ENCODE peak calls at places on chromosomes 4 and X, in five cellular contexts. One of them, this sample, is unnamed.

GRCh38 chr4:22170353-22170752 is 221.8 kb upstream of the KCNIP4 start:
- DNase-seq in PC-3: peak; percentile 84
- DNase-seq in Peyer's patch: no peak
- DNase-seq in epithelial cell of esophagus: peak; percentile 58
- DNase-seq in bronchial epithelial cell: peak; percentile 77
- DNase-seq in this sample: no peak

GRCh38 chrX:104254442-104255115 is at the start of gene ESX1:
- DNase-seq in PC-3: no peak
- DNase-seq in Peyer's patch: no peak
- DNase-seq in epithelial cell of esophagus: no peak
- DNase-seq in bronchial epithelial cell: peak; percentile 0
- DNase-seq in this sample: peak; percentile 8

GRCh38 chrX:68498044-68498507 is 775 bp upstream of the YIPF6 start:
- DNase-seq in PC-3: peak; percentile 7
- DNase-seq in Peyer's patch: no peak
- DNase-seq in epithelial cell of esophagus: peak; percentile 54
- DNase-seq in bronchial epithelial cell: peak; percentile 52
- DNase-seq in this sample: no peak

GRCh38 chr4:8296491-8296890 is 26.9 kb downstream of the HTRA3 start:
- DNase-seq in PC-3: no peak
- DNase-seq in Peyer's patch: peak; percentile 27
- DNase-seq in epithelial cell of esophagus: no peak
- DNase-seq in bronchial epithelial cell: no peak
- DNase-seq in this sample: no peak

GRCh38 chrX:134459683-134460004 is 321 bp upstream of the HPRT1 start:
- DNase-seq in PC-3: no peak
- DNase-seq in Peyer's patch: no peak
- DNase-seq in epithelial cell of esophagus: no peak
- DNase-seq in bronchial epithelial cell: no peak
- DNase-seq in this sample: no peak

GRCh38 chrX:153854702-153855101 is 24.4 kb upstream of the PDZD4 start:
- DNase-seq in PC-3: no peak
- DNase-seq in Peyer's patch: no peak
- DNase-seq in epithelial cell of esophagus: no peak
- DNase-seq in bronchial epithelial cell: no peak
- DNase-seq in this sample: no peak

GRCh38 chr4:175146799-175147198 is 228.6 kb downstream of the ADAM29 start:
- DNase-seq in PC-3: no peak
- DNase-seq in Peyer's patch: no peak
- DNase-seq in epithelial cell of esophagus: no peak
- DNase-seq in bronchial epithelial cell: no peak
- DNase-seq in this sample: no peak

GRCh38 chr4:47222276-47222675 is 190.9 kb downstream of the GABRB1 start:
- DNase-seq in PC-3: no peak
- DNase-seq in Peyer's patch: no peak
- DNase-seq in epithelial cell of esophagus: no peak
- DNase-seq in bronchial epithelial cell: no peak
- DNase-seq in this sample: no peak

GRCh38 chr4:159926871-159927270 is 824.0 kb downstream of the RAPGEF2 start:
- DNase-seq in PC-3: peak; percentile 7
- DNase-seq in Peyer's patch: no peak
- DNase-seq in epithelial cell of esophagus: peak; percentile 37
- DNase-seq in bronchial epithelial cell: peak; percentile 21
- DNase-seq in this sample: no peak

GRCh38 chr4:16196482-16197393 is 29.5 kb downstream of the TAPT1 start:
- DNase-seq in PC-3: peak; percentile 86
- DNase-seq in Peyer's patch: no peak
- DNase-seq in epithelial cell of esophagus: peak; percentile 72
- DNase-seq in bronchial epithelial cell: peak; percentile 72
- DNase-seq in this sample: no peak

GRCh38 chr4:176339936-176340761 is 20.4 kb downstream of the SPCS3 start:
- DNase-seq in PC-3: no peak
- DNase-seq in Peyer's patch: no peak
- DNase-seq in epithelial cell of esophagus: no peak
- DNase-seq in bronchial epithelial cell: peak; percentile 7
- DNase-seq in this sample: no peak

GRCh38 chrX:130834149-130834548 is 68.9 kb downstream of the ENOX2 start:
- DNase-seq in PC-3: no peak
- DNase-seq in Peyer's patch: no peak
- DNase-seq in epithelial cell of esophagus: no peak
- DNase-seq in bronchial epithelial cell: no peak
- DNase-seq in this sample: no peak

GRCh38 chr4:126778348-126778747 is 854.4 kb upstream of the INTU start:
- DNase-seq in PC-3: peak; percentile 30
- DNase-seq in Peyer's patch: no peak
- DNase-seq in epithelial cell of esophagus: peak; percentile 64
- DNase-seq in bronchial epithelial cell: peak; percentile 84
- DNase-seq in this sample: no peak

GRCh38 chr4:4413806-4414205 is 26.9 kb downstream of the NSG1 start:
- DNase-seq in PC-3: no peak
- DNase-seq in Peyer's patch: no peak
- DNase-seq in epithelial cell of esophagus: no peak
- DNase-seq in bronchial epithelial cell: no peak
- DNase-seq in this sample: no peak

GRCh38 chr4:7411491-7411890 is 23.2 kb downstream of the PSAPL1 start:
- DNase-seq in PC-3: no peak
- DNase-seq in Peyer's patch: no peak
- DNase-seq in epithelial cell of esophagus: no peak
- DNase-seq in bronchial epithelial cell: no peak
- DNase-seq in this sample: no peak

GRCh38 chrX:116873678-116874077 is 410.9 kb upstream of the CT83 start:
- DNase-seq in PC-3: peak; percentile 42
- DNase-seq in Peyer's patch: no peak
- DNase-seq in epithelial cell of esophagus: peak; percentile 56
- DNase-seq in bronchial epithelial cell: peak; percentile 71
- DNase-seq in this sample: no peak

GRCh38 chrX:154027003-154027402 is 7.3 kb upstream of the IRAK1 start:
- DNase-seq in PC-3: no peak
- DNase-seq in Peyer's patch: no peak
- DNase-seq in epithelial cell of esophagus: no peak
- DNase-seq in bronchial epithelial cell: no peak
- DNase-seq in this sample: no peak

GRCh38 chr4:142278171-142278570 is 567.9 kb downstream of the INPP4B start:
- DNase-seq in PC-3: no peak
- DNase-seq in Peyer's patch: no peak
- DNase-seq in epithelial cell of esophagus: no peak
- DNase-seq in bronchial epithelial cell: no peak
- DNase-seq in this sample: no peak

GRCh38 chrX:124362072-124362471 is 15.7 kb downstream of the SH2D1A start:
- DNase-seq in PC-3: no peak
- DNase-seq in Peyer's patch: no peak
- DNase-seq in epithelial cell of esophagus: no peak
- DNase-seq in bronchial epithelial cell: no peak
- DNase-seq in this sample: no peak

GRCh38 chrX:132146456-132146855 is 18.6 kb upstream of the FRMD7 start:
- DNase-seq in PC-3: no peak
- DNase-seq in Peyer's patch: no peak
- DNase-seq in epithelial cell of esophagus: peak; percentile 0
- DNase-seq in bronchial epithelial cell: no peak
- DNase-seq in this sample: no peak

GRCh38 chr4:141207971-141208370 is 12.7 kb upstream of the ZNF330 start:
- DNase-seq in PC-3: no peak
- DNase-seq in Peyer's patch: no peak
- DNase-seq in epithelial cell of esophagus: no peak
- DNase-seq in bronchial epithelial cell: no peak
- DNase-seq in this sample: no peak

GRCh38 chrX:136779346-136779781 is 1.4 kb downstream of the ARHGEF6 start:
- DNase-seq in PC-3: no peak
- DNase-seq in Peyer's patch: no peak
- DNase-seq in epithelial cell of esophagus: no peak
- DNase-seq in bronchial epithelial cell: no peak
- DNase-seq in this sample: peak; percentile 20

GRCh38 chr4:81421346-81422218 is 50.1 kb downstream of the RASGEF1B start:
- DNase-seq in PC-3: peak; percentile 89
- DNase-seq in Peyer's patch: no peak
- DNase-seq in epithelial cell of esophagus: peak; percentile 95
- DNase-seq in bronchial epithelial cell: peak; percentile 98
- DNase-seq in this sample: no peak

GRCh38 chrX:34659575-34659974 is 2.5 kb upstream of the TMEM47 start:
- DNase-seq in PC-3: no peak
- DNase-seq in Peyer's patch: no peak
- DNase-seq in epithelial cell of esophagus: no peak
- DNase-seq in bronchial epithelial cell: no peak
- DNase-seq in this sample: no peak

GRCh38 chr4:4409416-4410115 is 22.7 kb downstream of the NSG1 start:
- DNase-seq in PC-3: no peak
- DNase-seq in Peyer's patch: no peak
- DNase-seq in epithelial cell of esophagus: no peak
- DNase-seq in bronchial epithelial cell: no peak
- DNase-seq in this sample: no peak

GRCh38 chr4:89268572-89269180 is 38.9 kb downstream of the GPRIN3 start:
- DNase-seq in PC-3: no peak
- DNase-seq in Peyer's patch: no peak
- DNase-seq in epithelial cell of esophagus: no peak
- DNase-seq in bronchial epithelial cell: no peak
- DNase-seq in this sample: no peak

GRCh38 chrX:375181-376036 is 11.3 kb downstream of the PPP2R3B start:
- DNase-seq in PC-3: no peak
- DNase-seq in Peyer's patch: no peak
- DNase-seq in epithelial cell of esophagus: peak; percentile 34
- DNase-seq in bronchial epithelial cell: peak; percentile 35
- DNase-seq in this sample: no peak
- H3K4me3 ChIP-seq in PC-3: no peak overlapping the region
- H3K4me3 ChIP-seq in Peyer's patch: no peak overlapping the region
- H3K4me3 ChIP-seq in epithelial cell of esophagus: no peak overlapping the region
- H3K4me3 ChIP-seq in bronchial epithelial cell: no peak overlapping the region
- H3K4me3 ChIP-seq in this sample: no peak overlapping the region

GRCh38 chr4:109723110-109723509 is 6.8 kb downstream of the PLA2G12A start:
- DNase-seq in PC-3: no peak
- DNase-seq in Peyer's patch: no peak
- DNase-seq in epithelial cell of esophagus: no peak
- DNase-seq in bronchial epithelial cell: no peak
- DNase-seq in this sample: no peak
- H3K4me3 ChIP-seq in PC-3: no peak overlapping the region
- H3K4me3 ChIP-seq in Peyer's patch: no peak overlapping the region
- H3K4me3 ChIP-seq in epithelial cell of esophagus: no peak overlapping the region
- H3K4me3 ChIP-seq in bronchial epithelial cell: no peak overlapping the region
- H3K4me3 ChIP-seq in this sample: no peak overlapping the region

GRCh38 chr4:133148690-133149363 is at the start of gene PCDH10:
- DNase-seq in PC-3: peak; percentile 85
- DNase-seq in Peyer's patch: peak; percentile 74
- DNase-seq in epithelial cell of esophagus: peak; percentile 93
- DNase-seq in bronchial epithelial cell: peak; percentile 56
- DNase-seq in this sample: peak; percentile 60
- H3K4me3 ChIP-seq in PC-3: peak within 1 kb of the TSS; percentile 72
- H3K4me3 ChIP-seq in Peyer's patch: peak within 1 kb of the TSS; percentile 32
- H3K4me3 ChIP-seq in epithelial cell of esophagus: peak within 1 kb of the TSS; percentile 52
- H3K4me3 ChIP-seq in bronchial epithelial cell: peak within 1 kb of the TSS; percentile 30
- H3K4me3 ChIP-seq in this sample: no peak within 1 kb of the TSS

GRCh38 chr4:1683371-1683902 is 676 bp downstream of the FAM53A start:
- DNase-seq in PC-3: peak; percentile 60
- DNase-seq in Peyer's patch: no peak
- DNase-seq in epithelial cell of esophagus: peak; percentile 72
- DNase-seq in bronchial epithelial cell: peak; percentile 66
- DNase-seq in this sample: no peak

GRCh38 chr4:1685604-1686150 is 1.6 kb upstream of the FAM53A start:
- DNase-seq in PC-3: no peak
- DNase-seq in Peyer's patch: no peak
- DNase-seq in epithelial cell of esophagus: no peak
- DNase-seq in bronchial epithelial cell: no peak
- DNase-seq in this sample: no peak

GRCh38 chr4:1683903-1684755 is at the start of gene FAM53A:
- DNase-seq in PC-3: peak; percentile 85
- DNase-seq in Peyer's patch: peak; percentile 97
- DNase-seq in epithelial cell of esophagus: peak; percentile 89
- DNase-seq in bronchial epithelial cell: peak; percentile 46
- DNase-seq in this sample: peak; percentile 90

GRCh38 chr4:1686440-1687036 is 2.4 kb upstream of the FAM53A start:
- DNase-seq in PC-3: no peak
- DNase-seq in Peyer's patch: no peak
- DNase-seq in epithelial cell of esophagus: no peak
- DNase-seq in bronchial epithelial cell: no peak
- DNase-seq in this sample: no peak

DNA sequence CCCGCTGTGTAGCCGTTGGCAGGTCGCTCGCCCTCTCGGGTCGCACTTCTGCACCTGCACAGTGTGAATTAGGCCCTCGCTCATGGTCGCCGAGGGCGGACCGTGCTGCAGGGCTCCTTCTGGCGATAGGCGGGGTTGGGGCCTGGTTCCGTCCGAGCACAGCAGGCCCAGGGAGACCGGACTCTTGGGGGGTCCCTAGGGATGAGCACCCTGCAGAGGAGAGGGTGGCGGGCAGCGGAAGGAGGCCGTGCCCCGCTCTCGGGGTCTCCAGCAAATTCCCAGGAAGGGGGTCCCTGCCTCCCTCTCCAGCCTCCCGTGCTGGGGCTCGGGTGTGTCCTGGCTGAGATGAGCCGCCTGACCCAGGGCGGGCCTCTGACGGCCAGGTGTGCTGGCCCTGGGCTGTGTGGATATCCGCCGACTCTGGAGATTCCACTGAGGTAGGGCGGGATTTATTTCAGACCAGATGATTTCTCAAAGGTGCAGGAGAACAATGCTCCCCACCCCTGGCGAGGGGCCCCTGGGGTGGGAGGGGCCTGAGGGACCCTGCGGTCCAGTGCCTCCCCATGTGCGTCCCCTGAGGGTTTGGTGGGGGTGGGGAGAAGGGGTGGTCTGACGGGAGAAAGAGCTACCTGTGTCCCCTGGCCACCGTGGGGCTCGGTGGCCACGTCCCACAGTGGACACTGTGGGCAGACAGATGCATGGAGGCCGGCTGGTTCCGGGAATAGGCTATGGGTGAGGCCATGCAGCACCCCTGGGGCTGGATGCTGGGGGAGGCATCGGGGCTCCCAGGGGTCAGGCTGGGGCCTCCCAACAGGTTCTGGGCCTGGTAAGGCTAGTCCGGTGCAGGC is 867 bp upstream of the FAM53A start:
- DNase-seq in PC-3: no peak
- DNase-seq in Peyer's patch: peak; percentile 58
- DNase-seq in epithelial cell of esophagus: no peak
- DNase-seq in bronchial epithelial cell: no peak
- DNase-seq in this sample: peak; percentile 22
- H3K4me3 ChIP-seq in PC-3: peak overlapping the region; percentile 70
- H3K4me3 ChIP-seq in Peyer's patch: peak overlapping the region; percentile 82
- H3K4me3 ChIP-seq in epithelial cell of esophagus: peak overlapping the region; percentile 47
- H3K4me3 ChIP-seq in bronchial epithelial cell: peak overlapping the region; percentile 38
- H3K4me3 ChIP-seq in this sample: peak overlapping the region; percentile 56

DNA sequence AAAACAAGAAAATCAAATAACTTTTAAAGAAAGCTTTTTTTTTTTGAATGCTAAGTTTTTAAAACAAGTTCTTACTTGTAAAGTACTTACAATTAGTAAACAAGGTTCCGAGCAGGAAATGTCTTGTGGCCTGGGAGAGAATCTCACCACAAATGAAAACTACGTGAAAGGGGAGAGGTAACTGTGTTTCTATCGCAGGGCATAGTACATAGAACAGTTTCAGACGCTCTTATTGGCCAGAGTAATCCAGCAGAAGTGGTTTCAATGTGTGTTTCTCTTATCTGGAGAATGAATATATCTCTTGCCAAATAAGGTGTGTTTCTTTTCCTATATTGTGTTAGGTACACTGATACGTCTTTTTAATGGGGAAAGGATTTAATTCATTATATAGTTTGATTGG is at the start of gene PLAC8:
- DNase-seq in PC-3: peak; percentile 19
- DNase-seq in Peyer's patch: no peak
- DNase-seq in epithelial cell of esophagus: peak; percentile 82
- DNase-seq in bronchial epithelial cell: peak; percentile 93
- DNase-seq in this sample: peak; percentile 76
- H3K4me3 ChIP-seq in PC-3: peak within 1 kb of the TSS; percentile 9
- H3K4me3 ChIP-seq in Peyer's patch: peak within 1 kb of the TSS; percentile 54
- H3K4me3 ChIP-seq in epithelial cell of esophagus: peak within 1 kb of the TSS; percentile 21
- H3K4me3 ChIP-seq in bronchial epithelial cell: no peak within 1 kb of the TSS
- H3K4me3 ChIP-seq in this sample: peak within 1 kb of the TSS; percentile 77

This sample was measured in GM06990.